ENCODE peak calls at places on chromosomes 6 and 20, in eight cellular contexts. G is cardiac fibroblast, N is IMR-90, C is HCT116, K is foreskin fibroblast, B is heart right ventricle, M is endothelial cell of umbilical vein, I is A549. J is an unnamed sample.

GRCh38 chr6:90975741-90976140 is 388.9 kb upstream of the MAP3K7 start:
- DNase-seq in C (no peak), K (no peak), G (no peak), M (no peak), N (no peak), I (no peak), B (no peak), J (no peak)

GRCh38 chr6:169035381-169036280 is 218.0 kb downstream of the THBS2 start:
- DNase-seq in G (peak), M (no peak), C (no peak), N (peak), K (peak), I (no peak), B (no peak), J (no peak)

GRCh38 chr20:24971702-24972101 is 20.8 kb downstream of the APMAP start:
- DNase-seq in G (no peak), B (no peak), K (no peak), I (no peak), M (no peak), N (no peak), C (no peak), J (no peak)

GRCh38 chr6:3359091-3359752 is 97.6 kb downstream of the SLC22A23 start:
- DNase-seq in G (no peak), M (no peak), I (no peak), B (no peak), N (peak), K (peak), C (no peak), J (no peak)

GRCh38 chr6:11388983-11389944 is 148.3 kb upstream of the TMEM170B start:
- DNase-seq in N (no peak), K (no peak), G (no peak), M (no peak), C (no peak), B (no peak), I (no peak), J (no peak)

GRCh38 chr6:35297541-35298481 is at the start of gene DEF6:
- DNase-seq in B (peak), M (peak), G (peak), I (peak), K (peak), C (peak), N (peak), J (peak)

GRCh38 chr6:167714166-167714565 is 112.5 kb upstream of the AFDN start:
- DNase-seq in B (no peak), N (no peak), G (no peak), I (no peak), C (no peak), K (no peak), M (no peak), J (no peak)

GRCh38 chr6:156174026-156174880 is 602.9 kb upstream of the ARID1B start:
- DNase-seq in I (no peak), M (no peak), N (no peak), K (no peak), G (no peak), C (no peak), B (no peak), J (no peak)

GRCh38 chr20:33490934-33491656 is 1.2 kb downstream of the CBFA2T2 start:
- DNase-seq in N (no peak), M (no peak), G (no peak), C (no peak), B (no peak), K (peak), I (no peak), J (no peak)

GRCh38 chr20:37526839-37527637 is 638 bp downstream of the BLCAP start:
- DNase-seq in M (no peak), C (no peak), K (peak), I (peak), N (peak), G (peak), B (peak), J (peak)

GRCh38 chr6:150719099-150719767 is 119.5 kb downstream of the PLEKHG1 start:
- DNase-seq in K (no peak), M (no peak), C (no peak), I (no peak), B (no peak), N (peak), G (no peak), J (no peak)

GRCh38 chr6:43870660-43871061 is 100.7 kb downstream of the VEGFA start:
- DNase-seq in N (peak), B (no peak), C (no peak), I (no peak), K (peak), G (peak), M (no peak), J (no peak)

GRCh38 chr6:71310261-71310660 is 21.6 kb downstream of the OGFRL1 start:
- DNase-seq in N (no peak), C (no peak), K (no peak), B (no peak), M (no peak), G (no peak), I (no peak), J (no peak)

GRCh38 chr6:11414564-11414963 is 123.0 kb upstream of the TMEM170B start:
- DNase-seq in G (no peak), B (no peak), M (peak), N (no peak), C (peak), K (no peak), I (peak), J (peak)

GRCh38 chr6:17473554-17473953 is 80.2 kb downstream of the CAP2 start:
- DNase-seq in B (no peak), M (no peak), I (no peak), C (no peak), G (no peak), N (no peak), K (no peak), J (no peak)

GRCh38 chr6:113447088-113447831 is 409.9 kb upstream of the MARCKS start:
- DNase-seq in I (peak), K (peak), B (no peak), C (no peak), N (peak), M (peak), G (peak), J (no peak)

GRCh38 chr20:41145317-41145716 is 8.0 kb downstream of the PLCG1 start:
- DNase-seq in N (no peak), C (no peak), K (no peak), M (no peak), B (no peak), G (no peak), I (no peak), J (no peak)

GRCh38 chr20:61804896-61805295 is 260.8 kb downstream of the TAF4 start:
- DNase-seq in M (no peak), B (no peak), C (no peak), I (no peak), K (no peak), N (no peak), G (no peak), J (no peak)

GRCh38 chr20:44610313-44610965 is 28.1 kb downstream of the PKIG start:
- DNase-seq in K (no peak), I (no peak), C (no peak), M (no peak), G (no peak), B (no peak), N (no peak), J (no peak)
- TF ChIP-seq CTCF in K (no peak), I (no peak), C (no peak), M (no peak), G (no peak), B (no peak), N (no peak), J (no peak)

DNA sequence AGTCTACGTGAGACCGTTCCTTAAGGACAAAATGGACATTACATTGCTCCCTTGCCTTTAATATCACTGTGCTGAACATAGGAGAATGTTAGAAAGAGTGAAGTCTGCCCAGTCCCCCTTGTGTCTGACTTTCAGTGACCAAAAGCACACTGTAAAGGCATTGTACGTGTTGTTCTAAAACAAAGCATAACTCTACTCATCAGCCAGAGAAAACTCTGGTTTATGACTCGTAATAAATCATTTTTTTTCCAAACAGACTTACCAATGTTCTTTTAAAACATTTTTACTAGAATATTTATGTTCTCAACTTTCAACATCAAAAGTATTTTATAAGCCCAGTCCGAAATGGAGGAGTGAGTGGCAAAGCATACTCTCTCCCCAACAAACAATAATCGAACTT is 262.5 kb downstream of the GJA1 start:
- DNase-seq in G (no peak), C (no peak), M (no peak), I (no peak), B (no peak), N (peak), K (no peak), J (no peak)
- H3K4me3 ChIP-seq in G (no peak), C (no peak), M (no peak), I (no peak), B (no peak), N (no peak), K (no peak), J (no peak)

GRCh38 chr6:42171813-42172595 is 1.2 kb upstream of the GUCA1A start:
- DNase-seq in I (no peak), B (no peak), N (no peak), M (no peak), C (no peak), G (no peak), K (no peak), J (no peak)

GRCh38 chr6:42173101-42173500 is at the start of gene GUCA1A:
- DNase-seq in G (no peak), K (no peak), B (no peak), I (no peak), C (no peak), M (no peak), N (no peak), J (no peak)

GRCh38 chr6:42165016-42165415 is 8.1 kb upstream of the GUCA1A start:
- DNase-seq in I (no peak), K (peak), B (no peak), M (no peak), C (no peak), N (peak), G (peak), J (no peak)

GRCh38 chr6:42166444-42167141 is 6.6 kb upstream of the GUCA1A start:
- DNase-seq in K (peak), C (peak), I (peak), G (peak), M (peak), N (peak), B (peak), J (peak)

GRCh38 chr6:42168650-42169049 is 4.5 kb upstream of the GUCA1A start:
- DNase-seq in G (no peak), I (no peak), N (no peak), K (peak), M (no peak), B (no peak), C (no peak), J (no peak)
- TF ChIP-seq CTCF in G (peak), I (no peak), N (no peak), K (no peak), M (no peak), B (no peak), C (no peak), J (no peak)

GRCh38 chr20:50689864-50690263 is 1.5 kb downstream of the RIPOR3 start:
- DNase-seq in K (peak), C (no peak), I (no peak), N (no peak), M (no peak), B (no peak), G (peak), J (no peak)
- H3K4me3 ChIP-seq in K (peak), C (no peak), I (no peak), N (no peak), M (no peak), B (peak), G (no peak), J (peak)

GRCh38 chr6:31702819-31703716 is at the start of gene ABHD16A:
- DNase-seq in B (peak), M (peak), K (peak), C (peak), G (peak), I (peak), N (peak), J (peak)
- TF ChIP-seq CTCF in B (no peak), M (no peak), K (no peak), C (peak), G (no peak), I (no peak), N (no peak), J (peak)

GRCh38 chr20:17227199-17227535 is 327 bp downstream of the PCSK2 start:
- DNase-seq in B (no peak), M (no peak), C (no peak), K (peak), G (no peak), I (no peak), N (no peak), J (no peak)
- H3K4me3 ChIP-seq in B (peak), M (no peak), C (no peak), K (peak), G (no peak), I (peak), N (no peak), J (peak)

GRCh38 chr6:78438135-78438534 is 429.2 kb upstream of the IRAK1BP1 start:
- DNase-seq in I (no peak), G (no peak), K (no peak), M (no peak), C (no peak), B (no peak), N (no peak), J (no peak)

DNA sequence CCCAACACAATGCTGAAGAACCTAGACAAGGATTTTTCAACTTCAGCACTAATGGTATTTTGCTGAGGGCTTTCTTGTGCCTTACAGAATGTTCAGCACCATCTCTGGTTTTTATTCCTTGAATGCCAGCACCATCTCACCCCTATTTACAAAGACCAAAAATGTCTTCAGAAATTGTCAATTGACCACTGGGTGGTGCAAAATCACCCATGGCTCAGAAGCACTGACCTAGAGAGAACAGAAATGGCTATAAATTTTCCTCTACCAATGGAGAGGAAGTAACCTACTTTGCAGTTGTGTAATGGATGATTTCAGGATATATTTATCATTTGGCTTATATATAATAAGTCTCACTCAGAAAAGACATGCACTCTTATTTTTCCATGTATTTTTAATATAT is 431.0 kb upstream of the IRAK1BP1 start:
- DNase-seq in I (peak), M (peak), N (peak), K (peak), G (peak), C (peak), B (no peak), J (no peak)
- TF ChIP-seq CTCF in I (peak), M (peak), N (peak), K (peak), G (peak), C (peak), B (peak), J (no peak)

GRCh38 chr6:124110514-124110913 is 306.8 kb downstream of the NKAIN2 start:
- DNase-seq in M (no peak), B (no peak), G (no peak), I (no peak), N (no peak), K (no peak), C (no peak), J (no peak)
- H3K4me3 ChIP-seq in M (no peak), B (no peak), G (no peak), I (no peak), N (no peak), K (no peak), C (no peak), J (no peak)